ENCODE peak calls at places on chromosomes 12 and 14, in nine cellular contexts. One of them, this sample, is unnamed.

GRCh38 chr14:59816931-59817330 is 53.6 kb downstream of the RTN1 start:
- DNase-seq in transverse colon: no peak
- DNase-seq in astrocyte of the cerebellum: no peak
- DNase-seq in right lobe of liver: no peak
- DNase-seq in AG04450: no peak
- DNase-seq in fibroblast of mammary gland: no peak
- DNase-seq in brain microvascular endothelial cell: no peak
- DNase-seq in lung: no peak
- DNase-seq in sigmoid colon: no peak
- DNase-seq in this sample: no peak

GRCh38 chr14:22070119-22070982 is 396.7 kb upstream of the OR4E1 start:
- DNase-seq in transverse colon: peak
- DNase-seq in astrocyte of the cerebellum: no peak
- DNase-seq in right lobe of liver: no peak
- DNase-seq in AG04450: no peak
- DNase-seq in fibroblast of mammary gland: peak
- DNase-seq in brain microvascular endothelial cell: no peak
- DNase-seq in lung: no peak
- DNase-seq in sigmoid colon: no peak
- DNase-seq in this sample: no peak

GRCh38 chr14:94748667-94749347 is 21.1 kb downstream of the GSC start:
- DNase-seq in transverse colon: peak
- DNase-seq in astrocyte of the cerebellum: no peak
- DNase-seq in right lobe of liver: peak
- DNase-seq in AG04450: no peak
- DNase-seq in fibroblast of mammary gland: peak
- DNase-seq in brain microvascular endothelial cell: peak
- DNase-seq in lung: no peak
- DNase-seq in sigmoid colon: no peak
- DNase-seq in this sample: no peak

GRCh38 chr12:85179680-85180300 is 100.2 kb upstream of the ALX1 start:
- DNase-seq in transverse colon: no peak
- DNase-seq in astrocyte of the cerebellum: peak
- DNase-seq in right lobe of liver: no peak
- DNase-seq in AG04450: no peak
- DNase-seq in fibroblast of mammary gland: peak
- DNase-seq in brain microvascular endothelial cell: peak
- DNase-seq in lung: no peak
- DNase-seq in sigmoid colon: no peak
- DNase-seq in this sample: peak

GRCh38 chr12:27623645-27624044 is 72.6 kb upstream of the REP15 start:
- DNase-seq in transverse colon: no peak
- DNase-seq in astrocyte of the cerebellum: no peak
- DNase-seq in right lobe of liver: no peak
- DNase-seq in AG04450: no peak
- DNase-seq in fibroblast of mammary gland: peak
- DNase-seq in brain microvascular endothelial cell: peak
- DNase-seq in lung: no peak
- DNase-seq in sigmoid colon: no peak
- DNase-seq in this sample: no peak

GRCh38 chr12:1204581-1205121 is 213.6 kb downstream of the ERC1 start:
- DNase-seq in transverse colon: no peak
- DNase-seq in astrocyte of the cerebellum: no peak
- DNase-seq in right lobe of liver: no peak
- DNase-seq in AG04450: no peak
- DNase-seq in fibroblast of mammary gland: peak
- DNase-seq in brain microvascular endothelial cell: peak
- DNase-seq in lung: no peak
- DNase-seq in sigmoid colon: no peak
- DNase-seq in this sample: no peak

GRCh38 chr14:61602733-61603077 is 92.6 kb upstream of the HIF1A start:
- DNase-seq in transverse colon: no peak
- DNase-seq in astrocyte of the cerebellum: no peak
- DNase-seq in right lobe of liver: no peak
- DNase-seq in AG04450: no peak
- DNase-seq in fibroblast of mammary gland: no peak
- DNase-seq in brain microvascular endothelial cell: no peak
- DNase-seq in lung: no peak
- DNase-seq in sigmoid colon: no peak
- DNase-seq in this sample: no peak

GRCh38 chr12:89565002-89565401 is 39.2 kb upstream of the POC1B start:
- DNase-seq in transverse colon: no peak
- DNase-seq in astrocyte of the cerebellum: no peak
- DNase-seq in right lobe of liver: no peak
- DNase-seq in AG04450: no peak
- DNase-seq in fibroblast of mammary gland: no peak
- DNase-seq in brain microvascular endothelial cell: no peak
- DNase-seq in lung: no peak
- DNase-seq in sigmoid colon: no peak
- DNase-seq in this sample: no peak

GRCh38 chr12:87812030-87812429 is 217.2 kb downstream of the C12orf50 start:
- DNase-seq in transverse colon: no peak
- DNase-seq in astrocyte of the cerebellum: no peak
- DNase-seq in right lobe of liver: no peak
- DNase-seq in AG04450: no peak
- DNase-seq in fibroblast of mammary gland: peak
- DNase-seq in brain microvascular endothelial cell: no peak
- DNase-seq in lung: no peak
- DNase-seq in sigmoid colon: no peak
- DNase-seq in this sample: no peak

GRCh38 chr14:104148433-104149277 is 10.3 kb downstream of the KIF26A start:
- DNase-seq in transverse colon: no peak
- DNase-seq in astrocyte of the cerebellum: no peak
- DNase-seq in right lobe of liver: no peak
- DNase-seq in AG04450: no peak
- DNase-seq in fibroblast of mammary gland: no peak
- DNase-seq in brain microvascular endothelial cell: no peak
- DNase-seq in lung: no peak
- DNase-seq in sigmoid colon: no peak
- DNase-seq in this sample: no peak

GRCh38 chr12:25719505-25719904 is 166.4 kb upstream of the LMNTD1 start:
- DNase-seq in transverse colon: no peak
- DNase-seq in astrocyte of the cerebellum: no peak
- DNase-seq in right lobe of liver: no peak
- DNase-seq in AG04450: no peak
- DNase-seq in fibroblast of mammary gland: peak
- DNase-seq in brain microvascular endothelial cell: no peak
- DNase-seq in lung: no peak
- DNase-seq in sigmoid colon: no peak
- DNase-seq in this sample: no peak

GRCh38 chr12:79402626-79403025 is 288.1 kb downstream of the PAWR start:
- DNase-seq in transverse colon: no peak
- DNase-seq in astrocyte of the cerebellum: no peak
- DNase-seq in right lobe of liver: no peak
- DNase-seq in AG04450: no peak
- DNase-seq in fibroblast of mammary gland: peak
- DNase-seq in brain microvascular endothelial cell: peak
- DNase-seq in lung: no peak
- DNase-seq in sigmoid colon: no peak
- DNase-seq in this sample: no peak

GRCh38 chr14:75647650-75648049 is 13.0 kb downstream of the ERG28 start:
- DNase-seq in transverse colon: no peak
- DNase-seq in astrocyte of the cerebellum: peak
- DNase-seq in right lobe of liver: peak
- DNase-seq in AG04450: no peak
- DNase-seq in fibroblast of mammary gland: peak
- DNase-seq in brain microvascular endothelial cell: peak
- DNase-seq in lung: no peak
- DNase-seq in sigmoid colon: no peak
- DNase-seq in this sample: no peak

GRCh38 chr14:22691171-22691570 is 47.0 kb upstream of the OR6J1 start:
- DNase-seq in transverse colon: no peak
- DNase-seq in astrocyte of the cerebellum: peak
- DNase-seq in right lobe of liver: no peak
- DNase-seq in AG04450: peak
- DNase-seq in fibroblast of mammary gland: peak
- DNase-seq in brain microvascular endothelial cell: peak
- DNase-seq in lung: no peak
- DNase-seq in sigmoid colon: no peak
- DNase-seq in this sample: peak

GRCh38 chr12:12467701-12468218 is 94.9 kb downstream of the DUSP16 start:
- DNase-seq in transverse colon: peak
- DNase-seq in astrocyte of the cerebellum: peak
- DNase-seq in right lobe of liver: peak
- DNase-seq in AG04450: no peak
- DNase-seq in fibroblast of mammary gland: no peak
- DNase-seq in brain microvascular endothelial cell: no peak
- DNase-seq in lung: peak
- DNase-seq in sigmoid colon: no peak
- DNase-seq in this sample: no peak

GRCh38 chr12:570949-571794 is 92.1 kb downstream of the NINJ2 start:
- DNase-seq in transverse colon: peak
- DNase-seq in astrocyte of the cerebellum: peak
- DNase-seq in right lobe of liver: peak
- DNase-seq in AG04450: peak
- DNase-seq in fibroblast of mammary gland: peak
- DNase-seq in brain microvascular endothelial cell: no peak
- DNase-seq in lung: peak
- DNase-seq in sigmoid colon: peak
- DNase-seq in this sample: peak

GRCh38 chr12:12755923-12756322 is 29.5 kb upstream of the APOLD1 start:
- DNase-seq in transverse colon: no peak
- DNase-seq in astrocyte of the cerebellum: no peak
- DNase-seq in right lobe of liver: no peak
- DNase-seq in AG04450: no peak
- DNase-seq in fibroblast of mammary gland: no peak
- DNase-seq in brain microvascular endothelial cell: no peak
- DNase-seq in lung: no peak
- DNase-seq in sigmoid colon: no peak
- DNase-seq in this sample: no peak

GRCh38 chr12:116628989-116629388 is 69.8 kb downstream of the MAP1LC3B2 start:
- DNase-seq in transverse colon: no peak
- DNase-seq in astrocyte of the cerebellum: no peak
- DNase-seq in right lobe of liver: no peak
- DNase-seq in AG04450: no peak
- DNase-seq in fibroblast of mammary gland: no peak
- DNase-seq in brain microvascular endothelial cell: no peak
- DNase-seq in lung: no peak
- DNase-seq in sigmoid colon: no peak
- DNase-seq in this sample: no peak

GRCh38 chr14:104349950-104350349 is 211.6 kb downstream of the KIF26A start:
- DNase-seq in transverse colon: peak
- DNase-seq in astrocyte of the cerebellum: no peak
- DNase-seq in right lobe of liver: peak
- DNase-seq in AG04450: no peak
- DNase-seq in fibroblast of mammary gland: no peak
- DNase-seq in brain microvascular endothelial cell: no peak
- DNase-seq in lung: no peak
- DNase-seq in sigmoid colon: peak
- DNase-seq in this sample: no peak

GRCh38 chr12:38898001-38898684 is 7.2 kb downstream of the CPNE8 start:
- DNase-seq in transverse colon: no peak
- DNase-seq in astrocyte of the cerebellum: no peak
- DNase-seq in right lobe of liver: no peak
- DNase-seq in AG04450: no peak
- DNase-seq in fibroblast of mammary gland: no peak
- DNase-seq in brain microvascular endothelial cell: no peak
- DNase-seq in lung: no peak
- DNase-seq in sigmoid colon: no peak
- DNase-seq in this sample: no peak

GRCh38 chr12:52166672-52167071 is 25.1 kb downstream of the KRT80 start:
- DNase-seq in transverse colon: no peak
- DNase-seq in astrocyte of the cerebellum: no peak
- DNase-seq in right lobe of liver: no peak
- DNase-seq in AG04450: no peak
- DNase-seq in fibroblast of mammary gland: no peak
- DNase-seq in brain microvascular endothelial cell: no peak
- DNase-seq in lung: no peak
- DNase-seq in sigmoid colon: no peak
- DNase-seq in this sample: no peak

GRCh38 chr14:58298880-58299664 is 717 bp downstream of the ARID4A start:
- DNase-seq in transverse colon: peak
- DNase-seq in astrocyte of the cerebellum: no peak
- DNase-seq in right lobe of liver: peak
- DNase-seq in AG04450: no peak
- DNase-seq in fibroblast of mammary gland: no peak
- DNase-seq in brain microvascular endothelial cell: no peak
- DNase-seq in lung: peak
- DNase-seq in sigmoid colon: peak
- DNase-seq in this sample: no peak
- H3K4me3 ChIP-seq in transverse colon: peak
- H3K4me3 ChIP-seq in astrocyte of the cerebellum: peak
- H3K4me3 ChIP-seq in right lobe of liver: peak
- H3K4me3 ChIP-seq in AG04450: peak
- H3K4me3 ChIP-seq in fibroblast of mammary gland: peak
- H3K4me3 ChIP-seq in brain microvascular endothelial cell: peak
- H3K4me3 ChIP-seq in lung: peak
- H3K4me3 ChIP-seq in sigmoid colon: peak
- H3K4me3 ChIP-seq in this sample: peak

GRCh38 chr12:131589231-131589902 is 121.5 kb upstream of the SFSWAP start:
- DNase-seq in transverse colon: no peak
- DNase-seq in astrocyte of the cerebellum: no peak
- DNase-seq in right lobe of liver: no peak
- DNase-seq in AG04450: no peak
- DNase-seq in fibroblast of mammary gland: no peak
- DNase-seq in brain microvascular endothelial cell: no peak
- DNase-seq in lung: no peak
- DNase-seq in sigmoid colon: no peak
- DNase-seq in this sample: no peak
- H3K4me3 ChIP-seq in transverse colon: no peak
- H3K4me3 ChIP-seq in astrocyte of the cerebellum: no peak
- H3K4me3 ChIP-seq in right lobe of liver: no peak
- H3K4me3 ChIP-seq in AG04450: no peak
- H3K4me3 ChIP-seq in fibroblast of mammary gland: no peak
- H3K4me3 ChIP-seq in brain microvascular endothelial cell: no peak
- H3K4me3 ChIP-seq in lung: no peak
- H3K4me3 ChIP-seq in sigmoid colon: no peak
- H3K4me3 ChIP-seq in this sample: no peak

GRCh38 chr12:111396726-111397445 is 8.8 kb upstream of the SH2B3 start:
- DNase-seq in transverse colon: peak
- DNase-seq in astrocyte of the cerebellum: peak
- DNase-seq in right lobe of liver: peak
- DNase-seq in AG04450: peak
- DNase-seq in fibroblast of mammary gland: peak
- DNase-seq in brain microvascular endothelial cell: no peak
- DNase-seq in lung: peak
- DNase-seq in sigmoid colon: peak
- DNase-seq in this sample: no peak
- H3K4me3 ChIP-seq in transverse colon: no peak
- H3K4me3 ChIP-seq in astrocyte of the cerebellum: peak
- H3K4me3 ChIP-seq in right lobe of liver: no peak
- H3K4me3 ChIP-seq in AG04450: peak
- H3K4me3 ChIP-seq in fibroblast of mammary gland: peak
- H3K4me3 ChIP-seq in brain microvascular endothelial cell: peak
- H3K4me3 ChIP-seq in lung: no peak
- H3K4me3 ChIP-seq in sigmoid colon: peak
- H3K4me3 ChIP-seq in this sample: peak

DNA sequence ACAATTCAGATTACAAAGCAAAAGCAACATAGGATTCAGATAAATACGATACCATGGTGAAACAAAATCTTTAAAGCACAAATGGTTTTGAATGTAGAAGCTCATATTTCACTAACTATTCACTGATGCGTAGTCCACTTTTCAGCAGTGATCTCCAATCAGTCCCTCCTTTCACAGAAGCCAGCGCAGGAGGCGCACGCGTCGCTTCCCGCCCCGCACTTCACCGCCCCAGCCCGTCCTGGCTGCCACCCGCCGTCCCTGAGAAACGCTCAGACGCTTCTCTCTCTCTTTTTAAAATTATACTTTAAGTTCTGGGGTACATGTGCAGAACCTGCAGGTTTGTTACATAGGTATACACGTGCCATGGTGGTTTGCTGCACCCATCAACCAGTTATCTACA is 19.8 kb upstream of the CHFR start:
- DNase-seq in transverse colon: no peak
- DNase-seq in astrocyte of the cerebellum: no peak
- DNase-seq in right lobe of liver: no peak
- DNase-seq in AG04450: no peak
- DNase-seq in fibroblast of mammary gland: no peak
- DNase-seq in brain microvascular endothelial cell: no peak
- DNase-seq in lung: no peak
- DNase-seq in sigmoid colon: no peak
- DNase-seq in this sample: no peak
- H3K4me3 ChIP-seq in transverse colon: no peak
- H3K4me3 ChIP-seq in astrocyte of the cerebellum: no peak
- H3K4me3 ChIP-seq in right lobe of liver: no peak
- H3K4me3 ChIP-seq in AG04450: no peak
- H3K4me3 ChIP-seq in fibroblast of mammary gland: no peak
- H3K4me3 ChIP-seq in brain microvascular endothelial cell: no peak
- H3K4me3 ChIP-seq in lung: no peak
- H3K4me3 ChIP-seq in sigmoid colon: peak
- H3K4me3 ChIP-seq in this sample: no peak